ENCODE peak calls at places on chromosomes 6 and 20, in seven cellular contexts. I is fibroblast of lung, D is body of pancreas, W is GM06990, L is endodermal cell, P is DND-41, S is A549. N is an unnamed sample.
A peak's percentile ranks its signal among the peaks of the same experiment; 100 is the strongest.

GRCh38 chr6:113776998-113777397 is 80.1 kb upstream of the MARCKS start:
- DNase-seq in I (peak; percentile 50), D (no peak), W (no peak), L (peak; percentile 64), P (no peak), S (no peak), N (no peak)

GRCh38 chr6:169998457-169998856 is 247.0 kb downstream of the ERMARD start:
- DNase-seq in I (no peak), D (no peak), W (no peak), L (peak; percentile 31), P (no peak), S (no peak), N (no peak)

GRCh38 chr6:149806127-149806526 is 56.6 kb downstream of the PCMT1 start:
- DNase-seq in I (peak; percentile 33), D (no peak), W (no peak), L (no peak), P (peak; percentile 65), S (no peak), N (no peak)

GRCh38 chr6:24148154-24148570 is 22.1 kb downstream of the NRSN1 start:
- DNase-seq in I (no peak), D (no peak), W (no peak), L (no peak), P (no peak), S (no peak), N (no peak)

GRCh38 chr6:16783952-16784351 is 22.7 kb upstream of the ATXN1 start:
- DNase-seq in I (no peak), D (no peak), W (no peak), L (no peak), P (no peak), S (no peak), N (no peak)

GRCh38 chr6:166786704-166787293 is 159.7 kb upstream of the RPS6KA2 start:
- DNase-seq in I (peak; percentile 53), D (no peak), W (no peak), L (peak; percentile 49), P (peak; percentile 14), S (peak; percentile 63), N (peak; percentile 78)

GRCh38 chr20:17761612-17762011 is 61.8 kb downstream of the BANF2 start:
- DNase-seq in I (no peak), D (no peak), W (no peak), L (peak; percentile 73), P (no peak), S (no peak), N (no peak)

GRCh38 chr6:10000461-10000992 is 414.3 kb downstream of the TFAP2A start:
- DNase-seq in I (no peak), D (no peak), W (no peak), L (no peak), P (no peak), S (peak; percentile 31), N (peak; percentile 3)

GRCh38 chr6:27558028-27558724 is 85.3 kb upstream of the ZNF184 start:
- DNase-seq in I (no peak), D (no peak), W (no peak), L (no peak), P (no peak), S (no peak), N (no peak)

GRCh38 chr6:27556406-27556805 is 83.5 kb upstream of the ZNF184 start:
- DNase-seq in I (no peak), D (no peak), W (no peak), L (no peak), P (no peak), S (no peak), N (no peak)

GRCh38 chr6:27565839-27566779 is 93.2 kb upstream of the ZNF184 start:
- DNase-seq in I (peak; percentile 14), D (no peak), W (peak; percentile 41), L (peak; percentile 88), P (no peak), S (peak; percentile 75), N (no peak)

GRCh38 chr6:27562027-27562410 is 89.1 kb upstream of the ZNF184 start:
- DNase-seq in I (no peak), D (no peak), W (no peak), L (no peak), P (no peak), S (peak; percentile 69), N (no peak)
- H3K4me3 ChIP-seq in I (no peak overlapping the region), D (no peak overlapping the region), W (no peak overlapping the region), L (peak overlapping the region; percentile 61), P (no peak overlapping the region), S (peak overlapping the region; percentile 46), N (no peak overlapping the region)

DNA sequence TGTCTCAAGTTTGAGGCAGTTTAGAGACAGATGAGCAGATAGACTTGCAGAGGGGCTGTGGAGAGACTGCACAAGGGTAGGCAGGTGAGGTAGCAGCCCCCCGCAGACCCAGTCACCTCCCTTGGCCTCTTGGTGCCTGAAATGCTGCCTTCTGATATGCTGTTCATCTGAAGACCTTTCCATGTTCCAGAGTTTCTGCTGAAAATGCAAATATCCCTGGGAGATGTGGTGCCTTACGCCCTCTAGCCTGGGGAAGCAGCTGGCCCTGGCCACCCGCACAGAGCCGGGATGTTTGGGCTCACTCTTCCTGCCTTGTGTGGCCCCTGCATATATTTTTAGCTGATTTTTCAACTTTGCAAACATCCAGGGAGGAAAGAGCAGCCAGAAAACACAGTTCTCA is 51.4 kb downstream of the TMEM242 start:
- DNase-seq in I (no peak), D (no peak), W (no peak), L (peak; percentile 39), P (no peak), S (no peak), N (no peak)
- TF ChIP-seq CTCF in I (no peak), D (no peak), W (no peak), L (no peak), P (no peak), S (no peak), N (no peak)

DNA sequence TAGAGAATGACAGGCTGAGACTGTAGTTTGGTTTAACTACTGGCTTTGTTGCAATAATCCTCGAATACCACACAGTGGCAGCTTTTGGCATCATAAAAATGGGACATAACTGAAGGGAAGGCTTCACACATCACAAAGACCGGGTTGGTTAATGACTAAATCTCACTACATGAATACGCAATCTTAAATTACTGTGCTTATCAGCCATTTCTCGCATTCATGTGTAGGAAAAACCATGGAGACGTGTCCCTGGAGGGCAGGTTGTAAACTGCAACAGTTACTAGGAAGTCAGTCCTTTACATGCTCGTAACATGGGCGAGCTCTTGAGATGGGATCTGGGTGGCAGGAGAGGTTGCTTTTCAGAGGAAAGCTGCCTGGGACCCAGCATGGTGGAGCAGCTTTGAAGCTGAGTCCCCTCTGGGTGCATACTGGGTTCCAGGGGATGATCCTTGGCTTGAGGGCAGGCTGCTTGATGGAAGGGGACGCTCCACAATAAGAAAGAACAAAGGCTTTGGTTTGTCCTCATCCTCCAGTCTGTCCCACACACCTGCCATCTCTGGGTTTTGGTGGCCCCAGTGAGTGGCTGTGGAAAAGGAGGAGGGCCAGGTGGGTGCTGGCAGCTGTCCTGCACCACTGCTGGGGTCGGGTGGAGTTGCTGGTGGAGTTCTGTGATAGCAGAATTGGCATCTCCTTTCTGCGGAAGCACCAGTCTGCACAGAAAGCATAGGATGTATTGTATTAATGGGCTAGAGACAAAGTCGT is 2.1 kb downstream of the RPS21 start:
- DNase-seq in I (no peak), D (no peak), W (no peak), L (no peak), P (no peak), S (no peak), N (no peak)
- H3K4me3 ChIP-seq in I (no peak overlapping the region), D (no peak overlapping the region), W (no peak overlapping the region), L (peak overlapping the region; percentile 100), P (no peak overlapping the region), S (no peak overlapping the region), N (no peak overlapping the region)

DNA sequence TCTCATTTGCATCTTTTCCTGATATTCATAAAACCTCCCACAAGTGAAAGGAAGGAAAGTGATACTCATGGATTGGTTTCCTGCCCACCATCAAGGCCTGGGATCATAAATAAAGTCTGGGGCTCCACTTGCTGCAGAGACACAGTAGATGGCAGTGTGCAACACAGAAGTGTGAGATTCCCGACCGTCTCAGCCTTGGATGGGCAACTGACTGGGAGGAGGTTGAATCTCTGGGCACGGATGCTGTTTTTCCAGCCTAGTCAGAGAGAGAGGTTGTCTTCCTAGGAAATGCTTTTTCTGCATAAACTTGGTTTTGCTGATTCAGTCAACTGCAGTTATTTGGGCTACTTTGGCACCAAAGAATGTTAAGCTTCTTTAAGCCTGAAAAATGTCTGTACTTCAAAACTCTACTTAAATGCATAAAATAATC is 9.9 kb upstream of the RFPL4B start:
- DNase-seq in I (peak; percentile 86), D (peak; percentile 49), W (no peak), L (peak; percentile 83), P (no peak), S (peak; percentile 62), N (peak; percentile 84)
- TF ChIP-seq CTCF in I (peak; percentile 79), D (peak; percentile 70), W (peak; percentile 49), L (peak; percentile 81), P (peak; percentile 50), S (peak; percentile 52), N (peak; percentile 78)

DNA sequence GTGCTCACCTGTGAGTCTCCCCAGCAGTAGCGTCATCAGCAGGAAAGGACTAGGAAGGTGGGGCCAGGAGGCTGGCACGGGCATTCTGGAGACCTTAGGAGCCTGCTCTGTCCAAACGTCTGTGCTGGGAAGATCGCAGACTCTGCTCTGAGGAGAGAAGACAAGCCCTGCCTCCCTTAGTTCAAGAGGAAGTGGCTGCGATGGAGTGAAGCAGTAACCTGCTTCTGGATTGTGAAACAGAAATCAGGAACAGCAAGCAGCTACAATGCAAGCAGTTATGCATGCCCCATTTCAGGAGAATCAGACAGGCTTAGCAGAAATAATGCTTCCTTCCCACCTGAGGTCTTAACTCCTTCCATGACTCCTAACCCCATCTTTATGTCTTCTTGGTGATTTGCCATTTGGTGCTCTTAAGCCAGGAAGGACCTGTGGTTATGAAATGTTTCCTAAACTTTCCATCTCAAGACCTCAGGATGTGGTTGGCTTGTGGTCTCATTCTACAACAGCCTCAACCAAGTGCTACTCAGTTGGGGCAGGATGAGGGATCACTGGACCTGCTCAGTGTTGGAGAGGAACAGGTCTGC is at the start of gene SIRPB1:
- DNase-seq in I (peak; percentile 13), D (no peak), W (no peak), L (no peak), P (peak; percentile 56), S (no peak), N (no peak)
- H3K4me3 ChIP-seq in I (no peak within 1 kb of the TSS), D (no peak within 1 kb of the TSS), W (no peak within 1 kb of the TSS), L (no peak within 1 kb of the TSS), P (no peak within 1 kb of the TSS), S (no peak within 1 kb of the TSS), N (no peak within 1 kb of the TSS)